ENCODE peak calls at places on chromosomes 5 and 9, in six cellular contexts. H is SK-N-SH, B is astrocyte of the spinal cord, R is GM13977, L is tibial nerve, E is neural progenitor cell. U is an unnamed sample.
A peak's percentile ranks its signal among the peaks of the same experiment; 100 is the strongest.

GRCh38 chr5:16552666-16553343 is 64.0 kb downstream of the RETREG1 start:
- DNase-seq in B (peak; percentile 72), R (peak; percentile 37), H (peak; percentile 65), L (peak; percentile 76), E (peak; percentile 84), U (peak; percentile 46)

GRCh38 chr5:74073257-74073656 is 447.3 kb downstream of the ARHGEF28 start:
- DNase-seq in L (no peak), B (no peak), E (no peak), R (no peak), H (no peak), U (no peak)

GRCh38 chr5:76476639-76477038 is 73.6 kb downstream of the IQGAP2 start:
- DNase-seq in B (no peak), R (no peak), L (no peak), E (no peak), H (no peak), U (no peak)

GRCh38 chr5:141734501-141735231 is 52.6 kb upstream of the ARAP3 start:
- DNase-seq in R (no peak), L (no peak), E (peak; percentile 90), B (peak; percentile 54), H (peak; percentile 41), U (peak; percentile 67)

GRCh38 chr5:103433216-103433615 is 129.4 kb downstream of the NUDT12 start:
- DNase-seq in L (no peak), B (no peak), H (no peak), E (no peak), R (no peak), U (no peak)

GRCh38 chr5:135700731-135701130 is 121.9 kb upstream of the CXCL14 start:
- DNase-seq in H (no peak), R (no peak), L (no peak), B (no peak), E (no peak), U (no peak)

GRCh38 chr9:98127226-98127625 is 8.2 kb upstream of the TRIM14 start:
- DNase-seq in E (no peak), R (no peak), B (no peak), H (no peak), L (no peak), U (no peak)

GRCh38 chr5:43075319-43076293 is 35.5 kb upstream of the ANXA2R start:
- DNase-seq in L (no peak), E (no peak), R (no peak), B (peak; percentile 34), H (no peak), U (no peak)

GRCh38 chr5:177457239-177458121 is 10.9 kb downstream of the PRR7 start:
- DNase-seq in E (peak; percentile 99), R (peak; percentile 95), H (peak; percentile 92), B (peak; percentile 97), L (peak; percentile 79), U (peak; percentile 72)

GRCh38 chr5:40906351-40906751 is 2.9 kb upstream of the C7 start:
- DNase-seq in L (no peak), E (no peak), B (peak; percentile 54), R (no peak), H (no peak), U (no peak)

DNA sequence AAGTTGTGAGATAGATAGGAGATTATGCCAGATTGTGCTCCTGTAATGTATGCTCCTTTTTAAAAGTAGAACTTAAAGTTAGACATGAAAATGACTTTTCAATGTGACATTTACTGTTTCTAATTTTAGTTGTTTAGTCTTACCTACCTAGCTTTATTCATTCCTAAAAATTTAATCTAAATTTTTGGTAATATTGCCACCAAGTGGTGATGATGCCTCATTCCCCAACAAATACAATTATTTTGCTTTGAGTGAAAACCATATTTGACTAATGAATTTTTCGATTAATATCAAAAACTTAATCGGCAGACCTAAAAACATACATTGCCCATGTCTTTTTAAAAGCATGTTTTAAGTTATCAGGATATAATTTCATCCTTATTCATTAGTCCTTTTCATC is 25.6 kb downstream of the PPWD1 start:
- DNase-seq in B (no peak), L (no peak), H (no peak), R (no peak), E (no peak), U (no peak)
- TF ChIP-seq CTCF in B (peak; percentile 11), L (no peak), H (peak; percentile 46), R (no peak), E (peak; percentile 7), U (no peak)

GRCh38 chr5:14277407-14278320 is 134.5 kb downstream of the TRIO start:
- DNase-seq in L (no peak), R (no peak), E (no peak), H (no peak), B (no peak), U (no peak)
- TF ChIP-seq CTCF in L (no peak), R (peak; percentile 8), E (no peak), H (peak; percentile 14), B (no peak), U (no peak)

GRCh38 chr9:129007035-129007765 is 20.9 kb downstream of the SH3GLB2 start:
- DNase-seq in R (no peak), L (peak; percentile 61), B (no peak), H (no peak), E (no peak), U (no peak)
- TF ChIP-seq CTCF in R (no peak), L (no peak), B (no peak), H (no peak), E (no peak), U (no peak)

DNA sequence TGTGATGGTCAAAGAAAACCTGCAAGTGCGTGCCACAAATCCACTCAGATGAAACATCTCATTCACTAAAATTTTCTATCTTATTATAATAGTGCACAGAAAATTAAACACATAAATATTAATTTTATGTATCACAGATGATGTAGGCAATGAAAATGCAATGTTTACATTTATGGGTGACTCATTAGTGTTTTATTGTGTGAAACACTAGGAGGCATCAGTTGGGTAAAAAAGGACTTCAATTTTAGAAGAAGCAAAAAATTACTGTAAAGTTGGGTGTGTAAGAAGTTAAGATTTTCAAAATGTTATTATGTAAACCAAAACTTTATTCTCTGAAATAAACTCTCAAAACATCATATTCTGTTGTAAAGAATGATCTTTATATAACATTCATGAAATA is 4.0 kb downstream of the MEF2C start:
- DNase-seq in B (peak; percentile 36), R (no peak), H (no peak), L (no peak), E (no peak), U (no peak)
- TF ChIP-seq CTCF in B (peak; percentile 11), R (peak; percentile 39), H (peak; percentile 20), L (no peak), E (no peak), U (no peak)

U was measured in progenitor cell of endocrine pancreas.